ENCODE peak calls at places on chromosomes 1 and 21, in four cellular contexts. J is germinal center, K is stromal cell of bone marrow, M is tibial nerve. C is an unnamed sample.

GRCh38 chr1:31708324-31708723 is 4.5 kb upstream of the COL16A1 start:
- DNase-seq in J (no peak), K (no peak), M (no peak), C (no peak)

GRCh38 chr1:4268890-4269286 is 368.8 kb upstream of the C1orf174 start:
- DNase-seq in J (no peak), K (no peak), M (no peak), C (no peak)

GRCh38 chr1:147673401-147673800 is 3.1 kb upstream of the ACP6 start:
- DNase-seq in J (no peak), K (no peak), M (no peak), C (no peak)

GRCh38 chr21:23578027-23578426 is 2029.3 kb downstream of the MRPL39 start:
- DNase-seq in J (no peak), K (no peak), M (no peak), C (no peak)

GRCh38 chr1:110460253-110461220 is 9.6 kb downstream of the PROK1 start:
- DNase-seq in J (peak; percentile 83), K (peak; percentile 72), M (peak; percentile 77), C (peak; percentile 78)

GRCh38 chr21:44931137-44931500 is 8.7 kb upstream of the SLX9 start:
- DNase-seq in J (peak; percentile 86), K (no peak), M (no peak), C (no peak)

GRCh38 chr1:154344977-154345837 is 19.9 kb downstream of the ATP8B2 start:
- DNase-seq in J (no peak), K (peak; percentile 24), M (no peak), C (peak; percentile 56)

GRCh38 chr1:241979071-241979470 is 19.8 kb downstream of the MAP1LC3C start:
- DNase-seq in J (no peak), K (no peak), M (no peak), C (no peak)

GRCh38 chr1:201885531-201886075 is 3.1 kb upstream of the SHISA4 start:
- DNase-seq in J (no peak), K (no peak), M (no peak), C (no peak)

GRCh38 chr1:40385437-40386310 is 12.1 kb downstream of the SMAP2 start:
- DNase-seq in J (peak; percentile 48), K (no peak), M (no peak), C (peak; percentile 54)

GRCh38 chr21:45003331-45004058 is 63.7 kb downstream of the SLX9 start:
- DNase-seq in J (no peak), K (no peak), M (no peak), C (no peak)

GRCh38 chr1:58031416-58031815 is 515.1 kb downstream of the OMA1 start:
- DNase-seq in J (no peak), K (no peak), M (no peak), C (no peak)

GRCh38 chr1:107551491-107551890 is 410.7 kb downstream of the NTNG1 start:
- DNase-seq in J (no peak), K (no peak), M (no peak), C (no peak)

GRCh38 chr1:41713557-41714327 is 205.0 kb downstream of the HIVEP3 start:
- DNase-seq in J (no peak), K (peak; percentile 57), M (no peak), C (no peak)